ENCODE peak calls at places on chromosomes 13 and 19, in seven cellular contexts. K is dorsolateral prefrontal cortex; U is glutamatergic neuron; G is T-helper 2 cell treated with Interferon-gamma antibody and Interleukin-4, amounts not matched to agents 5 μg/mL and 100 μg/mL, for 36 hours; N is foreskin fibroblast; O is cardiac muscle cell; R is stimulated activated CD4-positive, alpha-beta T cell treated with anti-CD3 and anti-CD28 coated beads, TNF-alpha, amount 100 ng/mL, for 24 hours. L is an unnamed sample.
A peak's percentile ranks its signal among the peaks of the same experiment; 100 is the strongest.

GRCh38 chr13:102291587-102292218 is 110.1 kb downstream of the FGF14 start:
- DNase-seq in R (no peak), U (no peak), G (no peak), O (no peak), K (no peak), N (no peak), L (no peak)

GRCh38 chr19:5932146-5932545 is 18.1 kb downstream of the CAPS start:
- DNase-seq in O (no peak), R (no peak), G (no peak), K (no peak), U (no peak), N (no peak), L (no peak)

GRCh38 chr19:15633122-15633521 is 7.6 kb upstream of the CYP4F3 start:
- DNase-seq in R (no peak), K (no peak), G (no peak), O (no peak), N (no peak), U (no peak), L (no peak)

GRCh38 chr13:101845501-101846012 is 393.1 kb downstream of the ITGBL1 start:
- DNase-seq in N (no peak), K (no peak), O (no peak), G (no peak), U (no peak), R (no peak), L (no peak)

GRCh38 chr19:20423381-20424207 is 142.0 kb downstream of the ZNF737 start:
- DNase-seq in K (peak; percentile 48), R (peak; percentile 27), O (peak; percentile 60), U (peak; percentile 60), N (peak; percentile 35), G (peak; percentile 17), L (no peak)

GRCh38 chr13:44196186-44196751 is 177.4 kb upstream of the SERP2 start:
- DNase-seq in U (no peak), O (no peak), N (no peak), G (no peak), K (no peak), R (no peak), L (no peak)

GRCh38 chr19:1469936-1470863 is 8.8 kb downstream of the C19orf25 start:
- DNase-seq in R (peak; percentile 79), O (peak; percentile 48), K (peak; percentile 42), N (no peak), G (peak; percentile 56), U (peak; percentile 79), L (peak; percentile 45)

GRCh38 chr13:101144808-101145419 is 271.4 kb downstream of the NALCN start:
- DNase-seq in G (no peak), K (no peak), R (no peak), O (peak; percentile 77), N (peak; percentile 29), U (no peak), L (peak; percentile 59)

GRCh38 chr13:27997904-27998522 is 9.5 kb upstream of the URAD start:
- DNase-seq in G (no peak), U (peak; percentile 58), N (peak; percentile 10), R (no peak), K (no peak), O (peak; percentile 81), L (peak; percentile 81)

GRCh38 chr13:65236841-65237418 is 1993.2 kb downstream of the PCDH9 start:
- DNase-seq in R (no peak), G (no peak), K (no peak), U (no peak), O (no peak), N (no peak), L (no peak)

GRCh38 chr13:79749985-79750551 is 269.1 kb downstream of the NDFIP2 start:
- DNase-seq in G (no peak), O (peak; percentile 66), K (no peak), U (no peak), N (peak; percentile 91), R (no peak), L (no peak)

GRCh38 chr19:7149956-7150705 is 80.6 kb downstream of the ZNF557 start:
- DNase-seq in N (no peak), U (no peak), K (no peak), O (no peak), R (no peak), G (no peak), L (no peak)

GRCh38 chr13:72726721-72727416 is 560 bp downstream of the MZT1 start:
- DNase-seq in U (peak; percentile 68), K (peak; percentile 57), O (peak; percentile 56), R (peak; percentile 46), N (peak; percentile 11), G (peak; percentile 54), L (peak; percentile 8)

GRCh38 chr13:28685892-28686291 is 27.0 kb downstream of the POMP start:
- DNase-seq in K (no peak), R (no peak), U (no peak), O (no peak), N (no peak), G (no peak), L (no peak)

GRCh38 chr13:99164226-99164625 is 36.4 kb upstream of the UBAC2 start:
- DNase-seq in O (no peak), U (no peak), G (no peak), K (no peak), R (no peak), N (no peak), L (no peak)

GRCh38 chr13:35760678-35761308 is 284.3 kb upstream of the MAB21L1 start:
- DNase-seq in K (no peak), O (no peak), N (no peak), U (no peak), R (no peak), G (no peak), L (no peak)

GRCh38 chr13:22050951-22051563 is 380.2 kb downstream of the FGF9 start:
- DNase-seq in K (no peak), U (no peak), N (no peak), O (no peak), R (no peak), G (no peak), L (no peak)

L was measured in SHP77.